ENCODE peak calls at places on chromosomes 5 and 9, in seven cellular contexts. I is neural progenitor cell, J is IMR-90, F is HFFc6, T is fibroblast of pulmonary artery, Z is esophagus squamous epithelium, W is heart left ventricle. Q is an unnamed sample.

GRCh38 chr5:18811616-18812015 is 1176.4 kb downstream of the CDH18 start:
- DNase-seq in I (peak; percentile 25), J (no peak), F (no peak), T (no peak), Z (no peak), W (no peak), Q (no peak)

GRCh38 chr5:150063638-150064037 is 22.7 kb downstream of the CSF1R start:
- DNase-seq in I (no peak), J (no peak), F (no peak), T (no peak), Z (no peak), W (no peak), Q (no peak)

GRCh38 chr5:102772273-102772672 is 17.2 kb downstream of the PAM start:
- DNase-seq in I (no peak), J (no peak), F (no peak), T (peak; percentile 56), Z (no peak), W (no peak), Q (no peak)

GRCh38 chr5:143395638-143396352 is 7.7 kb downstream of the NR3C1 start:
- DNase-seq in I (no peak), J (no peak), F (no peak), T (no peak), Z (no peak), W (no peak), Q (no peak)

GRCh38 chr9:128587453-128587852 is 35.1 kb downstream of the SPTAN1 start:
- DNase-seq in I (no peak), J (no peak), F (no peak), T (no peak), Z (no peak), W (no peak), Q (no peak)

GRCh38 chr5:84113246-84114118 is 271.2 kb downstream of the EDIL3 start:
- DNase-seq in I (peak; percentile 72), J (peak; percentile 22), F (no peak), T (no peak), Z (no peak), W (no peak), Q (no peak)

GRCh38 chr9:134663753-134664415 is 22.3 kb downstream of the COL5A1 start:
- DNase-seq in I (no peak), J (no peak), F (no peak), T (no peak), Z (no peak), W (no peak), Q (no peak)

GRCh38 chr5:132506094-132506692 is 15.6 kb upstream of the IRF1 start:
- DNase-seq in I (peak; percentile 35), J (peak; percentile 98), F (peak; percentile 93), T (peak; percentile 91), Z (no peak), W (no peak), Q (peak; percentile 66)

DNA sequence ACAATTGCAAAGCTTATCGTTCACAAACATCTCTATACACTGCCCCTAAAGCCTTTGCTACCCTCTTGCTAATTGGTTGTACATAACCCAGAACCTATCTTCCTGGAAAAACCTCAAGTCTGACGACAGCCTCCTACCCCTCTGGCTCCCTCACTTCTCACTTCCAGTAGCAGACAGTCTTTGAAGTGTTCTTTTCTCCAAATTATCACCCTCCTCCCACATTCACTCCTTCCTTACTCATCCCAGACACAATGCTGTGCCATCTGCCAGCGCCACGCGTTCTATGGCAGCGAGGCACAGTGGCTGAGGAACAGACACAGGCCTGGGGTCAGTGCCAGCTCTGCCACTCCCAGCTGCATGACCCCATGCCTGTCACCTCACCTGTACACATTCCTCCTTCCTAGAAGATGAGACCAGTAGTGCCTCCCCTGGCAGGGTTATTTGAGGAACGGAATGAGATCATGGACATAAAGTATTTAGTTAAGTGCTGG is 27.7 kb downstream of the CLTA start:
- DNase-seq in I (no peak), J (no peak), F (no peak), T (no peak), Z (no peak), W (no peak), Q (peak; percentile 25)
- TF ChIP-seq CTCF in I (no peak), J (no peak), F (no peak), T (no peak), Z (no peak), W (no peak), Q (no peak)

GRCh38 chr5:123344819-123345426 is 78.3 kb downstream of the CEP120 start:
- DNase-seq in I (peak; percentile 59), J (peak; percentile 52), F (peak; percentile 40), T (peak; percentile 70), Z (no peak), W (no peak), Q (no peak)
- TF ChIP-seq CTCF in I (peak; percentile 82), J (peak; percentile 83), F (peak; percentile 83), T (peak; percentile 85), Z (peak; percentile 45), W (peak; percentile 73), Q (peak; percentile 77)

GRCh38 chr9:6566409-6567139 is 79.0 kb downstream of the GLDC start:
- DNase-seq in I (no peak), J (peak; percentile 99), F (peak; percentile 98), T (peak; percentile 97), Z (no peak), W (no peak), Q (no peak)
- TF ChIP-seq CTCF in I (no peak), J (no peak), F (no peak), T (peak; percentile 5), Z (no peak), W (no peak), Q (no peak)

GRCh38 chr5:114314061-114314460 is 47.8 kb upstream of the KCNN2 start:
- DNase-seq in I (no peak), J (no peak), F (no peak), T (no peak), Z (no peak), W (no peak), Q (no peak)

GRCh38 chr5:114319236-114319635 is 42.6 kb upstream of the KCNN2 start:
- DNase-seq in I (no peak), J (no peak), F (no peak), T (no peak), Z (no peak), W (no peak), Q (no peak)

GRCh38 chr5:114319821-114320220 is 42.0 kb upstream of the KCNN2 start:
- DNase-seq in I (no peak), J (peak; percentile 82), F (peak; percentile 52), T (peak; percentile 18), Z (no peak), W (no peak), Q (no peak)

GRCh38 chr5:114317751-114318150 is 44.1 kb upstream of the KCNN2 start:
- DNase-seq in I (no peak), J (no peak), F (no peak), T (no peak), Z (no peak), W (no peak), Q (no peak)

GRCh38 chr5:114316167-114316566 is 45.7 kb upstream of the KCNN2 start:
- DNase-seq in I (peak; percentile 40), J (no peak), F (no peak), T (no peak), Z (no peak), W (no peak), Q (no peak)
- TF ChIP-seq CTCF in I (peak; percentile 44), J (no peak), F (peak; percentile 13), T (no peak), Z (no peak), W (no peak), Q (peak; percentile 21)

DNA sequence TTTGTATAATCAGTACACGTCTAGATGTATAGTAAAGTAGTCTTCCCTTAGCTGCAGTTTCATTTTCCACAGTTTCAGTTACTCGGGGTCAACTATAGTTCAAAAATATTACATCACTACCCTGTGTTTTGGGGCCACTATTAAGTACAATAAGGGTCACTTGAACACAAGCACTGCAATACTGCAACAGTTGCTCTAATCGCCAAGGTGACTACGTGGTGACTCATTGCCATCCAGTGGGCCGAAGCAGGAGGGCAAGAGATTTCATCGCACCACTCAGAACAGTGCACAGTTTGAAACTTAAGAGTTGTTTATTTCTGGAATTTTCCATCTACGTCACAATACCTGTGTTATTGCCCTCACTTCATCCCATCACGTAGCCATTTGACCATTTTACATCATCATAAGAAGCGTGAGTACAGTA is at the start of gene ARL14EPL:
- DNase-seq in I (peak; percentile 18), J (peak; percentile 92), F (peak; percentile 76), T (peak; percentile 94), Z (no peak), W (peak; percentile 24), Q (no peak)
- TF ChIP-seq CTCF in I (peak; percentile 24), J (peak; percentile 67), F (peak; percentile 55), T (peak; percentile 46), Z (no peak), W (peak; percentile 42), Q (peak; percentile 62)

DNA sequence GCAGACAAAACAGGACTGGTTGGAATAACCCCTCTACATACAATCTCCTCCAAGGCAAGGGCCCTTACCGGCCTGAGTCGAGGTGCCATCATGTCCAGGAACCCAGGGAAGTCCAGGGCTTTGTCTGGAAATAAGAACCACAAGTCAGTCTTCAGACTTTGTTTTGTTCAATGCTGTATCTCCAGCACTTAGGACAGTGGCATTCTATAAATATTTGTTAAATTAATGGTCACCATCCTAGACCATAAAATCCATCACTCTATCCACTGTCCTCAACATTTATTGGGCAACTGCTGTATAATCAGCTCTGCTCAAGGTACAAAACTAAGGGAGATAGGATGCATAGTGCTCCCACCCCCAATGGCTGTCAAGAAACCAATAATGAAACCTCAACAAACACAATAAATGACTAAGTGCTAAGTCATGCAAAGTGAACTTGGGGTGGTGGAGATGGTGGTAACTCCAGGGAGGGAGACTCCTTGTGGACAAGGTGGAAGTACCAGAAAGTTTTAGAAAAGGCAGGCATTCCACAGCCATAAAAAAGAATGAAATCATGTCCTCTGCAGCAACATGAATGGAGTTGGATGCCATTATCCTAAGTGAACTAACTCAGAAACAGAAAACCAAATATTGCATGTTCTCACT is 5.0 kb downstream of the RELL2 start:
- DNase-seq in I (no peak), J (peak; percentile 61), F (peak; percentile 79), T (peak; percentile 69), Z (no peak), W (no peak), Q (no peak)
- TF ChIP-seq CTCF in I (no peak), J (peak; percentile 45), F (peak; percentile 76), T (peak; percentile 39), Z (no peak), W (no peak), Q (peak; percentile 19)

GRCh38 chr5:107241841-107242240 is 428.9 kb downstream of the EFNA5 start:
- DNase-seq in I (no peak), J (no peak), F (no peak), T (no peak), Z (no peak), W (no peak), Q (no peak)

GRCh38 chr5:107248065-107248695 is 422.6 kb downstream of the EFNA5 start:
- DNase-seq in I (peak; percentile 69), J (peak; percentile 29), F (no peak), T (peak; percentile 79), Z (no peak), W (peak; percentile 41), Q (no peak)

GRCh38 chr5:107247427-107247826 is 423.3 kb downstream of the EFNA5 start:
- DNase-seq in I (no peak), J (peak; percentile 26), F (no peak), T (no peak), Z (no peak), W (no peak), Q (no peak)

GRCh38 chr5:107242861-107243579 is 427.7 kb downstream of the EFNA5 start:
- DNase-seq in I (no peak), J (no peak), F (no peak), T (no peak), Z (no peak), W (no peak), Q (no peak)

DNA sequence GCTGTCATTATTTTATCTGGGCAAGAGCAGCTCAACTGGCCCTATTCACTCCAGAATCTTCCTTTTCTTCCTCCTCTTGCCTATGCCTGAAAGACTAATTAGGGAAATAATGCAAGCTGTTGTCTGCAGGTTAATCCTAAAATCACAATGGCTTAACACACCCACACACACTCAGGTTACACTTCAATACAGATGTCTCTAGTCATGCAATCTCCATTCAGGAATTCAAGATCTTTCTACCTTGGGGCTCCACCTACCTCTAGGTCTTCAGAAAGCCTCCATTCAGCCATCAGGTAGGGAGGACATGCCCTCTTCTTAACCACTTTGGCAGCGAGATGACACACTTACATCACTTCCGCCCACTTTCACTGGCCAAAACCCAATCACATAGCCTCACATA is 428.3 kb downstream of the EFNA5 start:
- DNase-seq in I (peak; percentile 25), J (no peak), F (no peak), T (no peak), Z (no peak), W (no peak), Q (no peak)
- TF ChIP-seq CTCF in I (no peak), J (no peak), F (no peak), T (no peak), Z (no peak), W (no peak), Q (no peak)